ENCODE peak calls at places on chromosomes 6 and 20, in four cellular contexts. X is choroid plexus epithelial cell, U is spleen, T is pancreas. E is an unnamed sample.

GRCh38 chr20:62776692-62777527 is 19.4 kb upstream of the MRGBP start:
- DNase-seq in X (no peak), U (peak), T (peak), E (no peak)

GRCh38 chr6:121951918-121952379 is 447.5 kb upstream of the HSF2 start:
- DNase-seq in X (peak), U (peak), T (peak), E (no peak)

GRCh38 chr20:34979366-34980153 is 23.9 kb downstream of the MYH7B start:
- DNase-seq in X (no peak), U (peak), T (no peak), E (no peak)

GRCh38 chr20:49636447-49636846 is 68.5 kb upstream of the PTGIS start:
- DNase-seq in X (no peak), U (no peak), T (peak), E (no peak)

GRCh38 chr6:158564243-158565121 is 4.6 kb downstream of the TMEM181 start:
- DNase-seq in X (no peak), U (peak), T (no peak), E (no peak)

GRCh38 chr20:52783769-52784168 is 188.4 kb upstream of the TSHZ2 start:
- DNase-seq in X (no peak), U (no peak), T (no peak), E (no peak)

GRCh38 chr6:158361961-158362634 is 49.8 kb downstream of the TULP4 start:
- DNase-seq in X (peak), U (no peak), T (no peak), E (no peak)

GRCh38 chr20:7754102-7754501 is 186.2 kb downstream of the HAO1 start:
- DNase-seq in X (no peak), U (no peak), T (no peak), E (no peak)

GRCh38 chr6:14066782-14067406 is 50.7 kb upstream of the CD83 start:
- DNase-seq in X (peak), U (no peak), T (no peak), E (no peak)

GRCh38 chr6:110256366-110256765 is 76.1 kb downstream of the CDC40 start:
- DNase-seq in X (no peak), U (no peak), T (no peak), E (no peak)

GRCh38 chr6:110246900-110247546 is 66.8 kb downstream of the CDC40 start:
- DNase-seq in X (no peak), U (no peak), T (no peak), E (no peak)

GRCh38 chr6:110250058-110250457 is 69.8 kb downstream of the CDC40 start:
- DNase-seq in X (no peak), U (no peak), T (no peak), E (no peak)

GRCh38 chr6:110255356-110255755 is 75.1 kb downstream of the CDC40 start:
- DNase-seq in X (peak), U (no peak), T (no peak), E (no peak)

DNA sequence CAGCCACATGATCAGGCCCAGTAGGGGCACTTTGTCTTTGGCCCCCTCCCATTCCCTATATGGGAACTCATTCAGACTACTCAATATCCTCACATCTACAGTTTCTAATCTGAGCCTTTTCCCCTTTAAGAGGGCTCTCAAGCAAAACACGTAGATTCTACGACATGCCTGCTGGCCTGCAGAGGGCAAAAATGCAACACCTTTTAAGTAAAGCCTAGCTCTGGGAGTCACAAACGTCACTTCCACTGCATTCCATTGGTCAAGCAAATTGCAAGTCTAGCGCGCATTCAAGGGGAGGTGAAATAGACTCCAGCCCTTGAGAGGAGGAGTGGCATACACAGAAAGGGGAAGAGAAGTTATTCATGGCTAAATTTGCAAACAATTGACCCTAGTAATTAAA is 70.6 kb downstream of the CDC40 start:
- DNase-seq in X (no peak), U (no peak), T (no peak), E (no peak)
- TF ChIP-seq CTCF in X (no peak), U (no peak), T (no peak), E (no peak)

GRCh38 chr6:162887981-162888689 is 160.4 kb downstream of the PACRG start:
- DNase-seq in X (no peak), U (no peak), T (peak), E (no peak)
- TF ChIP-seq CTCF in X (no peak), U (no peak), T (no peak), E (no peak)

GRCh38 chr20:18090044-18090443 is 32.3 kb upstream of the OVOL2 start:
- DNase-seq in X (peak), U (no peak), T (no peak), E (no peak)
- TF ChIP-seq CTCF in X (no peak), U (no peak), T (no peak), E (no peak)

GRCh38 chr6:145368075-145368474 is 367.2 kb downstream of the EPM2A start:
- DNase-seq in X (no peak), U (no peak), T (no peak), E (no peak)

GRCh38 chr6:145372671-145373123 is 362.6 kb downstream of the EPM2A start:
- DNase-seq in X (peak), U (no peak), T (no peak), E (no peak)

GRCh38 chr6:145373826-145374225 is 361.5 kb downstream of the EPM2A start:
- DNase-seq in X (no peak), U (no peak), T (no peak), E (no peak)

GRCh38 chr6:145367149-145367548 is 368.2 kb downstream of the EPM2A start:
- DNase-seq in X (no peak), U (no peak), T (no peak), E (no peak)

DNA sequence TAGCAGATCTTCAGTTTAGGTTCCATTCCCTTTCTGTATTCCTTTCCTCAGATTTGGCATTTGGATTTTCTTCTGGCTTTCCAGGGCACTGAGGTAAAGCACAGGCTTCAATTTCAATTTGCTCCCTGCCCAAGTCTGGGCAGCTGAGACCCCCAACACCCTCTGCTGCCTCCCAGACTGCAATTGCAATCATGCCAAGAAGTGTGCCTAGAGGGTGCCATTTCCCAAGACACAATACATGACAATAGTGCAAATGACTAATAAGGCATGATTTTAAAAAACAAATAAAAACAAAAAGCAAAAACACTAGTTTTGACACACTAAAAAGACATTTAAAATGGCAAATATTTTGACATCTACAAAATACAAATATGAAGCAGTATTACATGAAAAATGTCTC is 364.8 kb downstream of the EPM2A start:
- DNase-seq in X (no peak), U (no peak), T (no peak), E (no peak)
- TF ChIP-seq CTCF in X (no peak), U (no peak), T (no peak), E (no peak)